ENCODE peak calls at places on chromosomes 7 and 10, in ten cellular contexts. L, Y, S, D, I, A, M, J, N and F are unnamed samples.
A peak's percentile ranks its signal among the peaks of the same experiment; 100 is the strongest.

GRCh38 chr7:44235582-44236332 is 35.0 kb downstream of the YKT6 start:
- DNase-seq in L (no peak), Y (no peak), S (no peak), D (no peak), I (no peak), A (no peak), M (no peak), J (peak; percentile 94), N (no peak), F (no peak)

GRCh38 chr10:1287493-1288480 is 231.6 kb downstream of the WDR37 start:
- DNase-seq in L (no peak), Y (no peak), S (no peak), D (no peak), I (no peak), A (no peak), M (no peak), J (peak; percentile 52), N (no peak), F (no peak)

GRCh38 chr10:80261316-80262030 is 28.0 kb downstream of the MAT1A start:
- DNase-seq in L (no peak), Y (no peak), S (no peak), D (no peak), I (peak; percentile 56), A (no peak), M (no peak), J (no peak), N (no peak), F (no peak)

GRCh38 chr7:117993377-117994003 is 120.2 kb upstream of the CTTNBP2 start:
- DNase-seq in L (no peak), Y (no peak), S (no peak), D (no peak), I (peak; percentile 18), A (peak; percentile 14), M (no peak), J (peak; percentile 42), N (peak; percentile 60), F (no peak)

GRCh38 chr10:73166972-73167371 is 836 bp downstream of the ECD start:
- DNase-seq in L (no peak), Y (no peak), S (no peak), D (no peak), I (no peak), A (no peak), M (no peak), J (no peak), N (no peak), F (no peak)

GRCh38 chr7:91264083-91264923 is at the start of gene FZD1:
- DNase-seq in L (peak; percentile 98), Y (peak; percentile 96), S (peak; percentile 66), D (peak; percentile 95), I (peak; percentile 84), A (peak; percentile 96), M (peak; percentile 92), J (peak; percentile 98), N (peak; percentile 99), F (peak; percentile 99)

GRCh38 chr10:103067951-103068350 is 125.1 kb downstream of the NT5C2 start:
- DNase-seq in L (no peak), Y (no peak), S (no peak), D (no peak), I (no peak), A (no peak), M (no peak), J (no peak), N (peak; percentile 14), F (no peak)

GRCh38 chr7:151673216-151673615 is 153.5 kb upstream of the RHEB start:
- DNase-seq in L (no peak), Y (no peak), S (no peak), D (no peak), I (no peak), A (no peak), M (no peak), J (no peak), N (peak; percentile 14), F (no peak)

GRCh38 chr10:122239578-122240257 is 31.4 kb upstream of the BTBD16 start:
- DNase-seq in L (no peak), Y (no peak), S (no peak), D (no peak), I (no peak), A (no peak), M (peak; percentile 28), J (no peak), N (no peak), F (no peak)

GRCh38 chr7:1290262-1291039 is 57.8 kb downstream of the UNCX start:
- DNase-seq in L (no peak), Y (no peak), S (no peak), D (peak; percentile 29), I (no peak), A (no peak), M (no peak), J (no peak), N (no peak), F (no peak)

GRCh38 chr7:1292972-1293830 is 60.5 kb downstream of the UNCX start:
- DNase-seq in L (no peak), Y (no peak), S (no peak), D (no peak), I (no peak), A (no peak), M (no peak), J (no peak), N (no peak), F (no peak)

GRCh38 chr7:1291040-1291689 is 58.5 kb downstream of the UNCX start:
- DNase-seq in L (no peak), Y (no peak), S (no peak), D (no peak), I (no peak), A (no peak), M (no peak), J (no peak), N (no peak), F (no peak)

GRCh38 chr7:1293950-1294728 is 61.5 kb downstream of the UNCX start:
- DNase-seq in L (no peak), Y (no peak), S (no peak), D (no peak), I (no peak), A (no peak), M (no peak), J (no peak), N (no peak), F (no peak)

DNA sequence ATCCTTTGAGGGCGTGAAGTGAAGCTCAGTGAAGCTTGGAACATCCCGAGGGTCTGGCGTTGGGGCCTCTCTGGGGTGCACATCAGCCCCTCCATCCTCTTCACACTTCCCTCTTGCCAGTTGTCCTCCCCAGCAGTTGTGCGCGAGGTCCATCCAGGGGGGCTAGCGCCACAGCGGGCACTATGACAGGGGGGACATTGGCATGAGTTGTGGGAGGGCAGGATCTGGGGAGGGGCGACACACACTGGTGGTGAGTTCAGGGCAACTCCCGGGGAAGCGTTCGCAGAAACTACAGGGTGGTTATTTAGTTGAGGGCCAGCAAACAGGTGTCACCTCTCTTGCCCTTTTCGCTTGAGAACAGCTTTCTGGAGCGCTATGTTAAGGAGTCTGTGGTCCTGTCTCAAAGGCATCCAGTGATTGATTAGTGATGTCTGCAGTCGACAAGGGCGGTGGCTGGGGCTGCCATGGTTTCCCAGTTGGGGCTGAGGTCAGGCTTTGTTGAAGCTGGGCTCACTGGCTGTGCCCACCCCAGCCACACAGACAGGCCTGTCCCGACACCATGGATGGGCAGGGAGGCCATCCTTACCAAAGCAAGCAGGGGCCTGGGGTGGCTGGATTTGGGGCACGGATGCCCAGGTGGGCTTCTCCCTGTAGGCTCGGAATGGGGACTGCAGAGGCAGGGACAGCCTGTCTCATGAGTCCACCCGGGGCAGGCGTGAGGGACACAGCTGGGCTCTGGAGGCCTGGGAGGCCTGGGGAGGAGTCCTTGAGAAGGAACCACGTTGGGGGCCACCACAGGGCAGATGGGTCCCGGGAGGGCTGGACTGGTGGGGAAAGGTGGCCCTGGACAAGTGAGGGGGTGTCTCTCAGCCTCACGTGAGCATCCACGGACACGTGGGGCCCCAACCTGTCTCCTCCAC is 59.4 kb downstream of the UNCX start:
- DNase-seq in L (no peak), Y (no peak), S (no peak), D (no peak), I (no peak), A (no peak), M (no peak), J (no peak), N (no peak), F (no peak)
- H3K27me3 ChIP-seq in L (peaks cover 89% of the 10 kb centered on the region), Y (no peaks in the 10 kb centered on the region), S (peaks cover 5% of the 10 kb centered on the region), D (peaks cover 82% of the 10 kb centered on the region), I (peaks cover 89% of the 10 kb centered on the region), A (peaks cover 79% of the 10 kb centered on the region), M (peaks cover 80% of the 10 kb centered on the region), J (peaks cover 92% of the 10 kb centered on the region), N (peaks cover 23% of the 10 kb centered on the region), F (no peaks in the 10 kb centered on the region)

DNA sequence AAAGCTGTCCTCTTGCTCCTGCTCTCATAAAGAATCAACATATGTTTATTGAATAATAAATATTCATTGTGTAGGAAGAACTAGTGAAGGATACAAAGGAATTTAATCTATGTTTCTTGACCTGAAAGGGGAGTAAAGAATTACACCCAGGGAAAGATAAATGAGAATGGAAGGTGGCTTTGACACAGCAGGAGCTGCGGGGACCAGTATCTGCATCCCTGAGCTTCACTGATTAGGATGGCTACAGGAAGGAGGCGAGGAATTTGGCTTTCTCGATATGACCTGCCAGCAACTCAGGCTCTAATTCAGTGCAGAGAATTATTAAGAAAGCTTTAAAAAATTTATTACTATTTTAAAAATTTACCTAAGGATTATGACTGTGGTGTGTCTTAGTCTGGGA is 194.6 kb downstream of the SEC23IP start:
- DNase-seq in L (no peak), Y (no peak), S (no peak), D (no peak), I (no peak), A (no peak), M (no peak), J (no peak), N (no peak), F (peak; percentile 39)
- TF ChIP-seq EP300 in L (no peak), Y (no peak), S (no peak), D (no peak), I (no peak), A (no peak), M (no peak), J (no peak), N (no peak), F (no peak)

DNA sequence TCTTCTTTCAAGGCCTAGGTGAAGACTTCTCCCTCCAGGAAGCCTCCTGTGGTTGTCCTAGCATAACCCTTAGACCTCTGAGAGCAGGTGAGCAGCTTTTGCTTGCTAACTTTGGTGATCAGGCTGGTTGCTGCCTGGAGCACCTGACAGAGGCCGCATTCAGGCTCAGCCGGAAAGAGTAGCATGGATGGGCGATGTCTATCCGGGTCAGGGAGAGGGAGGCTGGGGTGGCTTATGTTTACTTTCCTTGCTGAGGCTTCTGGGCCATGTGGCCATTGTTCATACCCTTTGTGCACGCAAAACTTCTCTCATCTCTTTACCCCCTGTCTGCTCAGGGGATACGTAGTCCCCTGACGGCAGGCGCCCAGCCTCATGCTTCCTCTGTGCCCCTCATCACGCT is 27.4 kb upstream of the PCBD1 start:
- DNase-seq in L (no peak), Y (no peak), S (no peak), D (no peak), I (no peak), A (no peak), M (no peak), J (no peak), N (no peak), F (no peak)
- H3K27me3 ChIP-seq in L (peaks cover 46% of the 10 kb centered on the region), Y (no peaks in the 10 kb centered on the region), S (peaks cover 3% of the 10 kb centered on the region), D (peaks cover 7% of the 10 kb centered on the region), I (peaks cover 69% of the 10 kb centered on the region), A (no peaks in the 10 kb centered on the region), M (no peaks in the 10 kb centered on the region), J (peaks cover 25% of the 10 kb centered on the region), N (peaks cover 30% of the 10 kb centered on the region), F (no peaks in the 10 kb centered on the region)

DNA sequence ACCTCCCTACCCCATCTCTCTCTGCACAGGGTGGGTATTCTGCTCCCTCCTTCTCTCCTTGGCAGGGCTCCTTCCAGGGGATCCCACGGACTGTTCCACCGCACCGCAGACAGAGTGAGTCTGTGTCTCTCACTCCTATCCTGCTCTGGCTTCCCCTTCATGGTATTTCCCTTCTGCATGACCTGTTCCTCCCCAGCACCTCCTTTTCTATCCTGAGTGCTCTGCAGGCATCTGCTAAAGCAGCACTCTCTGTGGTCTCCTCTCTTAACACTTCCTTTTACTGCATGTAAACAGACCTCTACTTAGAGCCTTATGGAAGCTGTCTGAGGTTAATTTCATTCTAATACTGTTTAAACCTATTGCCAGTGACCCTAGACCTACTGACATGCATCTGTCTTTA is 171.5 kb downstream of the CCSER2 start:
- DNase-seq in L (no peak), Y (no peak), S (no peak), D (no peak), I (no peak), A (no peak), M (no peak), J (peak; percentile 31), N (no peak), F (no peak)
- TF ChIP-seq EP300 in L (no peak), Y (no peak), S (no peak), D (no peak), I (no peak), A (no peak), M (no peak), J (no peak), N (no peak), F (no peak)